ENCODE peak calls at places on chromosomes 12 and 14, in six cellular contexts. One of them, this sample, is unnamed.

GRCh38 chr12:127411981-127412380 is 855.0 kb upstream of the TMEM132C start:
- DNase-seq in body of pancreas: no peak
- DNase-seq in ascending aorta: no peak
- DNase-seq in GM12865: no peak
- DNase-seq in GM06990: no peak
- DNase-seq in choroid plexus epithelial cell: no peak
- DNase-seq in this sample: no peak

GRCh38 chr14:81281317-81281716 is 60.6 kb upstream of the GTF2A1 start:
- DNase-seq in ascending aorta: no peak
- DNase-seq in GM06990: no peak
- DNase-seq in choroid plexus epithelial cell: no peak
- DNase-seq in body of pancreas: no peak
- DNase-seq in GM12865: no peak
- DNase-seq in this sample: no peak

GRCh38 chr12:113786107-113786506 is 180.0 kb downstream of the RBM19 start:
- DNase-seq in body of pancreas: no peak
- DNase-seq in choroid plexus epithelial cell: no peak
- DNase-seq in GM06990: no peak
- DNase-seq in ascending aorta: no peak
- DNase-seq in GM12865: no peak
- DNase-seq in this sample: no peak

GRCh38 chr14:89625208-89625987 is 208.4 kb upstream of the FOXN3 start:
- DNase-seq in ascending aorta: no peak
- DNase-seq in GM06990: no peak
- DNase-seq in body of pancreas: peak
- DNase-seq in choroid plexus epithelial cell: no peak
- DNase-seq in GM12865: no peak
- DNase-seq in this sample: no peak

GRCh38 chr12:82314406-82314892 is 43.7 kb downstream of the CCDC59 start:
- DNase-seq in ascending aorta: no peak
- DNase-seq in choroid plexus epithelial cell: no peak
- DNase-seq in GM06990: no peak
- DNase-seq in body of pancreas: peak
- DNase-seq in GM12865: no peak
- DNase-seq in this sample: no peak

GRCh38 chr14:104437703-104438102 is 141.9 kb upstream of the C14orf180 start:
- DNase-seq in body of pancreas: no peak
- DNase-seq in GM06990: no peak
- DNase-seq in ascending aorta: peak
- DNase-seq in choroid plexus epithelial cell: no peak
- DNase-seq in GM12865: no peak
- DNase-seq in this sample: no peak

GRCh38 chr14:79144891-79145290 is 974.7 kb downstream of the NRXN3 start:
- DNase-seq in choroid plexus epithelial cell: no peak
- DNase-seq in GM12865: no peak
- DNase-seq in body of pancreas: no peak
- DNase-seq in GM06990: no peak
- DNase-seq in ascending aorta: no peak
- DNase-seq in this sample: peak

GRCh38 chr14:69951935-69952334 is 72.7 kb downstream of the SMOC1 start:
- DNase-seq in choroid plexus epithelial cell: no peak
- DNase-seq in GM12865: no peak
- DNase-seq in body of pancreas: no peak
- DNase-seq in ascending aorta: no peak
- DNase-seq in GM06990: no peak
- DNase-seq in this sample: no peak

GRCh38 chr12:120725659-120726509 is at the start of gene ACADS:
- DNase-seq in GM06990: peak
- DNase-seq in ascending aorta: peak
- DNase-seq in body of pancreas: peak
- DNase-seq in GM12865: peak
- DNase-seq in choroid plexus epithelial cell: peak
- DNase-seq in this sample: peak

GRCh38 chr12:54251667-54252284 is 28.1 kb downstream of the CBX5 start:
- DNase-seq in body of pancreas: no peak
- DNase-seq in GM12865: peak
- DNase-seq in choroid plexus epithelial cell: peak
- DNase-seq in GM06990: no peak
- DNase-seq in ascending aorta: no peak
- DNase-seq in this sample: peak

GRCh38 chr14:75835156-75836141 is 146.3 kb downstream of the TGFB3 start:
- DNase-seq in GM12865: no peak
- DNase-seq in choroid plexus epithelial cell: no peak
- DNase-seq in GM06990: no peak
- DNase-seq in ascending aorta: no peak
- DNase-seq in body of pancreas: no peak
- DNase-seq in this sample: no peak

GRCh38 chr12:113861708-113862312 is 104.3 kb downstream of the RBM19 start:
- DNase-seq in GM06990: no peak
- DNase-seq in ascending aorta: no peak
- DNase-seq in GM12865: peak
- DNase-seq in body of pancreas: no peak
- DNase-seq in choroid plexus epithelial cell: no peak
- DNase-seq in this sample: no peak

GRCh38 chr14:26984318-26985177 is 386.7 kb upstream of the NOVA1 start:
- DNase-seq in choroid plexus epithelial cell: peak
- DNase-seq in body of pancreas: peak
- DNase-seq in GM06990: no peak
- DNase-seq in GM12865: peak
- DNase-seq in ascending aorta: peak
- DNase-seq in this sample: peak

GRCh38 chr12:92968201-92968813 is 39.2 kb upstream of the EEA1 start:
- DNase-seq in GM06990: no peak
- DNase-seq in body of pancreas: no peak
- DNase-seq in ascending aorta: no peak
- DNase-seq in choroid plexus epithelial cell: no peak
- DNase-seq in GM12865: no peak
- DNase-seq in this sample: peak

GRCh38 chr12:51009038-51009437 is 17.1 kb downstream of the SLC11A2 start:
- DNase-seq in choroid plexus epithelial cell: peak
- DNase-seq in GM06990: no peak
- DNase-seq in GM12865: no peak
- DNase-seq in body of pancreas: no peak
- DNase-seq in ascending aorta: peak
- DNase-seq in this sample: peak

GRCh38 chr14:105851716-105852377 is 325.5 kb downstream of the TMEM121 start:
- DNase-seq in body of pancreas: peak
- DNase-seq in choroid plexus epithelial cell: no peak
- DNase-seq in GM06990: no peak
- DNase-seq in GM12865: no peak
- DNase-seq in ascending aorta: no peak
- DNase-seq in this sample: no peak

GRCh38 chr14:34498684-34499412 is 36.8 kb upstream of the SPTSSA start:
- DNase-seq in choroid plexus epithelial cell: peak
- DNase-seq in GM06990: no peak
- DNase-seq in ascending aorta: no peak
- DNase-seq in GM12865: peak
- DNase-seq in body of pancreas: peak
- DNase-seq in this sample: peak

GRCh38 chr14:67487937-67488893 is at the start of gene TMEM229B:
- DNase-seq in body of pancreas: no peak
- DNase-seq in GM06990: peak
- DNase-seq in ascending aorta: no peak
- DNase-seq in choroid plexus epithelial cell: peak
- DNase-seq in GM12865: peak
- DNase-seq in this sample: no peak

GRCh38 chr12:28409892-28410291 is 219.6 kb downstream of the CCDC91 start:
- DNase-seq in ascending aorta: no peak
- DNase-seq in body of pancreas: no peak
- DNase-seq in choroid plexus epithelial cell: peak
- DNase-seq in GM12865: no peak
- DNase-seq in GM06990: no peak
- DNase-seq in this sample: peak

GRCh38 chr14:100882026-100882967 is 21.2 kb downstream of the RTL1 start:
- DNase-seq in GM12865: no peak
- DNase-seq in ascending aorta: no peak
- DNase-seq in choroid plexus epithelial cell: no peak
- DNase-seq in body of pancreas: no peak
- DNase-seq in GM06990: no peak
- DNase-seq in this sample: no peak

GRCh38 chr12:121803861-121804416 is at the start of gene SETD1B:
- DNase-seq in GM06990: peak
- DNase-seq in body of pancreas: peak
- DNase-seq in choroid plexus epithelial cell: peak
- DNase-seq in GM12865: peak
- DNase-seq in ascending aorta: no peak
- DNase-seq in this sample: peak

GRCh38 chr14:89202413-89202812 is 214.6 kb downstream of the FOXN3 start:
- DNase-seq in GM12865: no peak
- DNase-seq in GM06990: no peak
- DNase-seq in ascending aorta: no peak
- DNase-seq in choroid plexus epithelial cell: no peak
- DNase-seq in body of pancreas: no peak
- DNase-seq in this sample: peak

GRCh38 chr12:6934110-6934509 is 6.4 kb downstream of the ATN1 start:
- DNase-seq in GM06990: no peak
- DNase-seq in ascending aorta: no peak
- DNase-seq in body of pancreas: no peak
- DNase-seq in GM12865: no peak
- DNase-seq in choroid plexus epithelial cell: peak
- DNase-seq in this sample: peak

DNA sequence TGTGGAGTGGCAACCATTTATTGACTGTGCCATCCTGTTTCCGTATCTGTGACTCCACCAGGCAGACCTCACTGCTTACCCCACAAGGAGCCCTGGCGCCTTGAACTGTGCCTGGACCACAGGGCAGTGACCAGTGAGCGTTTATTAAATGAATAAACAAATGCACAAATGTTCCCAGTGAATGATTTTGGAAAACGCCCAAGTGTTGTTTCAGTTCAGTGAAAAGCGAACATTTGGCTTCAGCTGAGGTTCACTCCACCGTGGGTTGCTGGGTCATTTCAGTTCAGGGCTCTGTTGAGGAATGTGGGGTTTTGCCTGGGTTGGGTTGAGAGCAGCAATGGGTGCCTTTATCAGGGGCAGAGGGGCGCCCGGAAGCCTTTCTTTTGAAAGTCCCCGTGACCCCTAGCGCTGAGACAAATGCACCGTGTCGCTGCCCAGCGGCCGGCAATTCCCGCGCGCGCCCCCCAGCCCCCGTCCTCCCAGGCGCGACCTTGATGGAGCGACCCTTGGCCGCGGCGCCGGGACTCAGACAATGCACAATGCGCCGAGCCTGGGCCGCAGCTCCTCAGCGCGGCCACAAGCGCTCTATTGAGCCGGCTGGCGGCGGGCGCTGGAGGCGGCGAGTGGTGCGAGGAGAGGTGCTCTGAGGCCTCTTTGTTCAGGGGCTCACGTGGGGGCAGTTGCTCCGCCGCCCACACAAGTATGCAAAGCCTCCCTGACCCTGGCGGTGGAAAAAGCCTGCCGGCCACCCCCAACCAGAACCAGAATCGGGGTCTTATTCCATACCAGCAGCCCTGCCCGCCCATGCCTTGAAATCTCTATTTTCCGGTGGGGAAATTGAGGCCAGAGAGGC is 40.5 kb upstream of the CLMN start:
- DNase-seq in ascending aorta: peak
- DNase-seq in body of pancreas: peak
- DNase-seq in choroid plexus epithelial cell: peak
- DNase-seq in GM12865: no peak
- DNase-seq in GM06990: peak
- DNase-seq in this sample: no peak
- H3K4me3 ChIP-seq in ascending aorta: no peak
- H3K4me3 ChIP-seq in body of pancreas: no peak
- H3K4me3 ChIP-seq in choroid plexus epithelial cell: peak
- H3K4me3 ChIP-seq in GM12865: no peak
- H3K4me3 ChIP-seq in GM06990: no peak
- H3K4me3 ChIP-seq in this sample: no peak

GRCh38 chr12:45125997-45126396 is 75.1 kb upstream of the DBX2 start:
- DNase-seq in GM06990: no peak
- DNase-seq in body of pancreas: no peak
- DNase-seq in choroid plexus epithelial cell: no peak
- DNase-seq in GM12865: no peak
- DNase-seq in ascending aorta: no peak
- DNase-seq in this sample: no peak

GRCh38 chr12:45124485-45125155 is 73.7 kb upstream of the DBX2 start:
- DNase-seq in ascending aorta: no peak
- DNase-seq in body of pancreas: no peak
- DNase-seq in GM06990: no peak
- DNase-seq in GM12865: no peak
- DNase-seq in choroid plexus epithelial cell: no peak
- DNase-seq in this sample: no peak

GRCh38 chr12:45122776-45123380 is 72.0 kb upstream of the DBX2 start:
- DNase-seq in GM12865: peak
- DNase-seq in body of pancreas: no peak
- DNase-seq in choroid plexus epithelial cell: peak
- DNase-seq in ascending aorta: no peak
- DNase-seq in GM06990: no peak
- DNase-seq in this sample: peak

DNA sequence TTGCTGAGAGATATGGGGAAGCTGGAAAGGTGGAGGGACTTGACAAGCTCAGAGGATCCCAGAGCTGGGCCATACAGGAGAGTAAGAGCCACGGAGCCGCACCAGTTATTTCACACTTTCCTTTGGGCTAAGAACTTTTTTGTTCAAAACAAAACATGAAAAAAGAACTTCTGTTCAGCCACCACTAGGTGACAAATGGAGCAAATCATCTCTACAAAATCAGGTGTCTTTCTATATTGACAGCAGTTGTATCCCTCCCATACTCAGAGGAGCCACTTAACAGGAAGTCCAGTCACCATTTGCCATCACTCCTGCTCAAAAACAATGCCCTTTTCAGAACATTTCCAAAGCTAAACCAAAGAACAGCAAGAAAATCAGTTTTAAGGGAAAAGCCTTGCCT is 70.3 kb upstream of the DBX2 start:
- DNase-seq in body of pancreas: no peak
- DNase-seq in ascending aorta: no peak
- DNase-seq in GM12865: peak
- DNase-seq in GM06990: no peak
- DNase-seq in choroid plexus epithelial cell: no peak
- DNase-seq in this sample: no peak
- TF ChIP-seq CTCF in body of pancreas: no peak
- TF ChIP-seq CTCF in ascending aorta: no peak
- TF ChIP-seq CTCF in GM12865: no peak
- TF ChIP-seq CTCF in GM06990: peak
- TF ChIP-seq CTCF in choroid plexus epithelial cell: no peak
- TF ChIP-seq CTCF in this sample: no peak

GRCh38 chr14:99645545-99646505 is 896 bp downstream of the HHIPL1 start:
- DNase-seq in choroid plexus epithelial cell: no peak
- DNase-seq in ascending aorta: no peak
- DNase-seq in body of pancreas: no peak
- DNase-seq in GM06990: no peak
- DNase-seq in GM12865: no peak
- DNase-seq in this sample: no peak
- H3K4me3 ChIP-seq in choroid plexus epithelial cell: peak
- H3K4me3 ChIP-seq in ascending aorta: peak
- H3K4me3 ChIP-seq in body of pancreas: no peak
- H3K4me3 ChIP-seq in GM06990: no peak
- H3K4me3 ChIP-seq in GM12865: no peak
- H3K4me3 ChIP-seq in this sample: peak

DNA sequence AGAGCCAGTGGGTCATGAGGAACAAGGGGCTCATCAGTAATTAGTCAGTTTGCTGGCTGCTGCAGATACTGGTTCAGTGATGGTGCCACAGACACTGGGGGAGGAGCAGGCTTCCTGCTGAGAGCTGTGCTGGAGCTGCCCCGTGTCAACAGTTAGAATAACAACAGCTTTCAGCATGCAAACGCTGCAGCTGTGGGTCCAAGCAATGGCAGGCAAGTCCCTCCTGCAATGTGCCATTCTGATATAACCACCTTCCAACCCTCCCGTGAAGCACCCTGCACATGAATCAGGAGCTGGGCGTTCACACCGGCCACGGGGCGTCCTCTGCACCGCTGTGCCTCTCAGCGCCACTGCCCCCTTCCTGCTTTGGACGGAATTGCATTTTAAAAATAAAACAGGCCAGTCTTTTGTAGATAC is 258.4 kb upstream of the SFSWAP start:
- DNase-seq in GM06990: peak
- DNase-seq in choroid plexus epithelial cell: no peak
- DNase-seq in body of pancreas: no peak
- DNase-seq in GM12865: peak
- DNase-seq in ascending aorta: peak
- DNase-seq in this sample: no peak
- TF ChIP-seq CTCF in GM06990: peak
- TF ChIP-seq CTCF in choroid plexus epithelial cell: peak
- TF ChIP-seq CTCF in body of pancreas: peak
- TF ChIP-seq CTCF in GM12865: peak
- TF ChIP-seq CTCF in ascending aorta: no peak
- TF ChIP-seq CTCF in this sample: no peak